ENCODE peak calls at places on chromosomes 1 and 21, in nine cellular contexts. L is HFF-Myc; M is activated naive CD8-positive, alpha-beta T cell treated with anti-CD3 and anti-CD28 coated beads for 36 hours; X is GM12865; G is GM23248; N is activated CD8-positive, alpha-beta memory T cell treated with anti-CD3 and anti-CD28 coated beads, Interleukin-2, amount 10 ng/mL, durations not matched to agents 7 days and 5 days; R is progenitor cell of endocrine pancreas; U is GM04503; Z is neuronal stem cell. A is an unnamed sample.

GRCh38 chr1:17553970-17554369 is 14.5 kb downstream of the ARHGEF10L start:
- DNase-seq in X (peak; percentile 25), R (no peak), N (no peak), U (no peak), M (no peak), G (peak; percentile 89), L (peak; percentile 37), Z (no peak), A (peak; percentile 72)

GRCh38 chr1:5477716-5478115 is 514.5 kb downstream of the NPHP4 start:
- DNase-seq in X (no peak), L (no peak), R (no peak), M (no peak), N (no peak), U (no peak), Z (no peak), G (no peak), A (no peak)

GRCh38 chr1:37793773-37794371 is at the start of gene MANEAL:
- DNase-seq in L (no peak), G (peak; percentile 76), N (peak; percentile 46), R (peak; percentile 43), M (peak; percentile 63), Z (peak; percentile 51), X (peak; percentile 84), U (no peak), A (peak; percentile 9)

GRCh38 chr1:208100906-208101305 is 143.3 kb downstream of the PLXNA2 start:
- DNase-seq in R (no peak), N (no peak), G (peak; percentile 11), X (no peak), L (no peak), Z (no peak), U (no peak), M (no peak), A (peak; percentile 37)

GRCh38 chr1:234963180-234963903 is 165.3 kb downstream of the TOMM20 start:
- DNase-seq in X (peak; percentile 98), U (peak; percentile 69), G (peak; percentile 97), M (peak; percentile 90), L (peak; percentile 72), R (no peak), Z (no peak), N (peak; percentile 96), A (peak; percentile 85)

GRCh38 chr1:11279152-11279551 is 6.2 kb downstream of the UBIAD1 start:
- DNase-seq in M (no peak), U (no peak), G (no peak), Z (no peak), L (no peak), X (no peak), N (no peak), R (no peak), A (no peak)

GRCh38 chr21:37139902-37140301 is 66.8 kb downstream of the TTC3 start:
- DNase-seq in M (no peak), Z (peak; percentile 81), G (peak; percentile 36), R (no peak), X (no peak), L (no peak), U (peak; percentile 49), N (no peak), A (peak; percentile 54)

GRCh38 chr21:34545079-34545884 is 33.3 kb upstream of the KCNE1 start:
- DNase-seq in N (no peak), X (peak; percentile 86), M (no peak), U (peak; percentile 75), L (no peak), R (no peak), G (peak; percentile 71), Z (no peak), A (peak; percentile 58)

GRCh38 chr21:39613029-39613934 is 542 bp downstream of the B3GALT5 start:
- DNase-seq in U (no peak), X (no peak), G (no peak), R (no peak), N (no peak), L (no peak), Z (no peak), M (no peak), A (no peak)

GRCh38 chr1:206435450-206435849 is 34.8 kb upstream of the IKBKE start:
- DNase-seq in N (peak; percentile 50), M (no peak), Z (no peak), X (peak; percentile 6), R (no peak), G (no peak), L (no peak), U (no peak), A (no peak)

A was measured in HFFc6.